ENCODE peak calls at places on chromosomes 11 and 22, in four cellular contexts. One of them, this sample, is unnamed.

GRCh38 chr22:44907765-44908737 is 101.8 kb downstream of the PHF21B start:
- DNase-seq in GM23248: no peak
- DNase-seq in GM23338: no peak
- DNase-seq in MM.1S: no peak
- DNase-seq in this sample: no peak

GRCh38 chr22:49726701-49727101 is 101.0 kb downstream of the BRD1 start:
- DNase-seq in GM23338: no peak
- DNase-seq in GM23248: no peak
- DNase-seq in MM.1S: no peak
- DNase-seq in this sample: no peak

GRCh38 chr11:114088836-114089235 is 29.3 kb downstream of the ZBTB16 start:
- DNase-seq in GM23338: no peak
- DNase-seq in MM.1S: no peak
- DNase-seq in GM23248: no peak
- DNase-seq in this sample: no peak

GRCh38 chr11:35151241-35151640 is 12.3 kb downstream of the CD44 start:
- DNase-seq in GM23338: no peak
- DNase-seq in GM23248: peak; percentile 88
- DNase-seq in MM.1S: no peak
- DNase-seq in this sample: no peak

GRCh38 chr11:65498977-65499712 is at the start of gene MALAT1:
- DNase-seq in GM23338: peak; percentile 98
- DNase-seq in MM.1S: peak; percentile 93
- DNase-seq in GM23248: peak; percentile 97
- DNase-seq in this sample: peak; percentile 96

GRCh38 chr22:19038164-19038546 is 84.1 kb downstream of the DGCR2 start:
- DNase-seq in MM.1S: no peak
- DNase-seq in GM23248: no peak
- DNase-seq in GM23338: no peak
- DNase-seq in this sample: no peak

GRCh38 chr11:120708511-120709183 is 197.1 kb downstream of the GRIK4 start:
- DNase-seq in GM23338: no peak
- DNase-seq in GM23248: no peak
- DNase-seq in MM.1S: no peak
- DNase-seq in this sample: no peak

GRCh38 chr11:46065681-46066080 is 55.6 kb downstream of the PHF21A start:
- DNase-seq in MM.1S: no peak
- DNase-seq in GM23248: no peak
- DNase-seq in GM23338: no peak
- DNase-seq in this sample: no peak

GRCh38 chr11:131297441-131297840 is 73.0 kb upstream of the NTM start:
- DNase-seq in GM23338: peak; percentile 48
- DNase-seq in MM.1S: no peak
- DNase-seq in GM23248: no peak
- DNase-seq in this sample: no peak

GRCh38 chr22:38107692-38108515 is 2.6 kb downstream of the BAIAP2L2 start:
- DNase-seq in GM23248: peak; percentile 30
- DNase-seq in MM.1S: no peak
- DNase-seq in GM23338: no peak
- DNase-seq in this sample: no peak

GRCh38 chr11:18987454-18988231 is 48.4 kb upstream of the MRGPRX1 start:
- DNase-seq in GM23248: peak; percentile 53
- DNase-seq in GM23338: no peak
- DNase-seq in MM.1S: no peak
- DNase-seq in this sample: peak; percentile 91

GRCh38 chr11:61711493-61711892 is 31.3 kb downstream of the DAGLA start:
- DNase-seq in GM23248: no peak
- DNase-seq in MM.1S: no peak
- DNase-seq in GM23338: no peak
- DNase-seq in this sample: no peak

GRCh38 chr11:61771995-61772455 is 19.6 kb downstream of the MYRF start:
- DNase-seq in MM.1S: no peak
- DNase-seq in GM23248: no peak
- DNase-seq in GM23338: peak; percentile 68
- DNase-seq in this sample: no peak

GRCh38 chr22:44828193-44828592 is 75.8 kb downstream of the ARHGAP8 start:
- DNase-seq in GM23338: peak; percentile 66
- DNase-seq in GM23248: peak; percentile 30
- DNase-seq in MM.1S: no peak
- DNase-seq in this sample: peak; percentile 8

GRCh38 chr11:12397953-12398352 is 20.6 kb downstream of the PARVA start:
- DNase-seq in GM23338: no peak
- DNase-seq in MM.1S: no peak
- DNase-seq in GM23248: peak; percentile 96
- DNase-seq in this sample: peak; percentile 28

GRCh38 chr11:73866586-73866996 is 10.1 kb downstream of the COA4 start:
- DNase-seq in MM.1S: no peak
- DNase-seq in GM23338: no peak
- DNase-seq in GM23248: peak; percentile 97
- DNase-seq in this sample: peak; percentile 76

GRCh38 chr11:118916842-118917388 is 8.8 kb downstream of the BCL9L start:
- DNase-seq in GM23248: peak; percentile 89
- DNase-seq in MM.1S: no peak
- DNase-seq in GM23338: peak; percentile 79
- DNase-seq in this sample: peak; percentile 94

GRCh38 chr11:13923716-13924650 is 38.5 kb upstream of the SPON1 start:
- DNase-seq in MM.1S: no peak
- DNase-seq in GM23248: no peak
- DNase-seq in GM23338: no peak
- DNase-seq in this sample: peak; percentile 75

GRCh38 chr11:28547395-28547794 is 439.2 kb downstream of the METTL15 start:
- DNase-seq in GM23338: no peak
- DNase-seq in MM.1S: no peak
- DNase-seq in GM23248: no peak
- DNase-seq in this sample: no peak

GRCh38 chr11:12841946-12842630 is 167.0 kb upstream of the RASSF10 start:
- DNase-seq in GM23248: peak; percentile 80
- DNase-seq in GM23338: peak; percentile 67
- DNase-seq in MM.1S: no peak
- DNase-seq in this sample: peak; percentile 42

GRCh38 chr11:100302824-100303223 is 384.3 kb upstream of the ARHGAP42 start:
- DNase-seq in GM23248: no peak
- DNase-seq in MM.1S: no peak
- DNase-seq in GM23338: no peak
- DNase-seq in this sample: no peak

GRCh38 chr11:78651923-78652602 is 77.4 kb upstream of the NARS2 start:
- DNase-seq in GM23248: no peak
- DNase-seq in GM23338: no peak
- DNase-seq in MM.1S: no peak
- DNase-seq in this sample: no peak

GRCh38 chr11:78111298-78111697 is 28.1 kb downstream of the ALG8 start:
- DNase-seq in MM.1S: no peak
- DNase-seq in GM23248: no peak
- DNase-seq in GM23338: no peak
- DNase-seq in this sample: no peak

GRCh38 chr11:57323503-57324153 is 1.1 kb downstream of the TNKS1BP1 start:
- DNase-seq in GM23248: peak; percentile 83
- DNase-seq in GM23338: no peak
- DNase-seq in MM.1S: no peak
- DNase-seq in this sample: no peak

GRCh38 chr11:2578934-2579280 is 120.9 kb downstream of the KCNQ1OT1 start:
- DNase-seq in GM23338: no peak
- DNase-seq in GM23248: no peak
- DNase-seq in MM.1S: no peak
- DNase-seq in this sample: no peak

GRCh38 chr11:113895367-113896155 is 9.0 kb upstream of the HTR3B start:
- DNase-seq in MM.1S: no peak
- DNase-seq in GM23248: no peak
- DNase-seq in GM23338: peak; percentile 58
- DNase-seq in this sample: peak; percentile 53

GRCh38 chr11:113176971-113177370 is 137.4 kb upstream of the TTC12 start:
- DNase-seq in MM.1S: no peak
- DNase-seq in GM23248: peak; percentile 52
- DNase-seq in GM23338: no peak
- DNase-seq in this sample: no peak

GRCh38 chr11:65315204-65315865 is 669 bp downstream of the CDC42EP2 start:
- DNase-seq in GM23248: peak; percentile 79
- DNase-seq in GM23338: peak; percentile 94
- DNase-seq in MM.1S: peak; percentile 73
- DNase-seq in this sample: peak; percentile 82

GRCh38 chr11:44727373-44728084 is 767 bp downstream of the TSPAN18 start:
- DNase-seq in GM23248: peak; percentile 82
- DNase-seq in GM23338: peak; percentile 89
- DNase-seq in MM.1S: peak; percentile 72
- DNase-seq in this sample: peak; percentile 52

GRCh38 chr11:72864692-72865655 is 50.8 kb downstream of the ATG16L2 start:
- DNase-seq in MM.1S: no peak
- DNase-seq in GM23248: peak; percentile 77
- DNase-seq in GM23338: no peak
- DNase-seq in this sample: peak; percentile 17

GRCh38 chr11:65559951-65560537 is 1.9 kb upstream of the LTBP3 start:
- DNase-seq in GM23248: peak; percentile 90
- DNase-seq in GM23338: no peak
- DNase-seq in MM.1S: no peak
- DNase-seq in this sample: peak; percentile 98

GRCh38 chr22:37329239-37330140 is 47.2 kb downstream of the CYTH4 start:
- DNase-seq in GM23248: peak; percentile 38
- DNase-seq in MM.1S: no peak
- DNase-seq in GM23338: no peak
- DNase-seq in this sample: peak; percentile 75

GRCh38 chr11:30788849-30789248 is 202.7 kb upstream of the MPPED2 start:
- DNase-seq in GM23338: no peak
- DNase-seq in MM.1S: no peak
- DNase-seq in GM23248: peak; percentile 10
- DNase-seq in this sample: no peak

GRCh38 chr22:35783943-35784614 is 66.4 kb downstream of the APOL5 start:
- DNase-seq in MM.1S: no peak
- DNase-seq in GM23338: no peak
- DNase-seq in GM23248: peak; percentile 86
- DNase-seq in this sample: peak; percentile 89

GRCh38 chr11:73187854-73188253 is 30.2 kb upstream of the P2RY2 start:
- DNase-seq in GM23338: peak; percentile 73
- DNase-seq in MM.1S: no peak
- DNase-seq in GM23248: no peak
- DNase-seq in this sample: no peak

DNA sequence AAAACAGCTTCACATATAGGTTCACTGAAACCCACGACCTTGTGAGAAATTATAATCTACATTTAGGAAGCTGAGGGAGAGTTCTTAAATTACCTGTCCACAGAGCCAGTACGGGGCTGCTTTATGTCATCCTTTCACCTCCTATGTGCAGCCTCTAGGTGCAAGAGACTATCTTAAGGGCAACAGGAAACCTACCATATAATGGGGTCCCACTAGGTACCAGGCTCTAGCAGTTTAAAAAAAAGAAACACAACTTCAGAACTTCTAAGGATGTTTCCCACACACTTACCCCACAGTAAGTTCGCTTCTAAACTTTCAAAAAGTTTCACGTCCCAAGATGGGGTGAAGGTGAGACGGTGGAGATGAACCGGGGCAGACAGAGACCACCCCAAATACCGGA is 573 bp downstream of the STK33 start:
- DNase-seq in GM23248: no peak
- DNase-seq in GM23338: peak; percentile 24
- DNase-seq in MM.1S: peak; percentile 33
- DNase-seq in this sample: no peak
- TF ChIP-seq EZH2phosphoT487 in GM23248: no peak
- TF ChIP-seq EZH2phosphoT487 in GM23338: no peak
- TF ChIP-seq EZH2phosphoT487 in MM.1S: no peak
- TF ChIP-seq EZH2phosphoT487 in this sample: no peak

GRCh38 chr11:27039873-27040272 is 742 bp upstream of the BBOX1 start:
- DNase-seq in GM23248: no peak
- DNase-seq in GM23338: peak; percentile 50
- DNase-seq in MM.1S: no peak
- DNase-seq in this sample: no peak

GRCh38 chr11:27040302-27041115 is at the start of gene BBOX1:
- DNase-seq in MM.1S: no peak
- DNase-seq in GM23248: no peak
- DNase-seq in GM23338: peak; percentile 11
- DNase-seq in this sample: no peak

GRCh38 chr11:27046956-27047355 is 6.3 kb downstream of the BBOX1 start:
- DNase-seq in GM23338: no peak
- DNase-seq in GM23248: no peak
- DNase-seq in MM.1S: no peak
- DNase-seq in this sample: no peak

GRCh38 chr11:27041141-27041869 is 690 bp downstream of the BBOX1 start:
- DNase-seq in GM23248: no peak
- DNase-seq in MM.1S: no peak
- DNase-seq in GM23338: no peak
- DNase-seq in this sample: no peak
- TF ChIP-seq EZH2phosphoT487 in GM23248: no peak
- TF ChIP-seq EZH2phosphoT487 in MM.1S: no peak
- TF ChIP-seq EZH2phosphoT487 in GM23338: no peak
- TF ChIP-seq EZH2phosphoT487 in this sample: no peak

DNA sequence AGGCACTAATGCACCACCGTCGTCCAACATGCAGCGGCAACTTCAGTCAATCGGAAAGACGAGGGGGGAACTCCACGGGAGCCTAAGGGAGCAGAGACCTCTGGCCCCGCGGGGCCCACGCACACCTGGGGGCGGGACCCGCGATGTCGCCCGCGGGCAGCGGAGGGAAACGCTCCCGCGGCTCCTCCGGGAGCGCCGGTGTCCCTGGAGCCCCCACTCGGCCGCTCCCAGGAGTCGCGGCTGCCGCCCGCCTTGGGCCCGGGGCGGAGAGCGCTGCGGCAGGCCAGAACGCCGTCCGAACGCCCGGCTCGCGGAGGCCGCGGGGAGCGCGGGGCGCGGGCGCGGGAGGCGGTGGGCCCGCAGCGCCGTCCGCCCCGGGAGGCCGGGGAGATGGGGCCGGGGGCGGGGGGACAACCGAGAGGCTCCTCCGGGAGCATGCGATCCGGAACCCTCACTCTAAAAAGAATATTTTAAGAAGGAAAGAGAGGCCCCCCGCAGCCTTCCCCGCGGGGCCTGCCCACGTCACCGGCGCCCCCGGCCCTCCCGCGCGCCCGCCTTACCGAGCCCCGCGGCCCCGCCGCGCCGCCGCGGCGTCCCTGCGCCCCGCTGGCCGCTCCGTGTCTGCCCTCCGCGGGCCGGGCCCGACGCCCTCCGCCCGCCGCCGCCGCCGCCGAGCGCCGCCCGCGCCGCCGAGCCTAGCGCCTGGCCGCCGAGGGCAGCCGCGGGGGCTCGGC is 86.6 kb upstream of the ARHGAP32 start:
- DNase-seq in MM.1S: peak; percentile 16
- DNase-seq in GM23248: peak; percentile 68
- DNase-seq in GM23338: peak; percentile 33
- DNase-seq in this sample: peak; percentile 43
- TF ChIP-seq EZH2phosphoT487 in MM.1S: no peak
- TF ChIP-seq EZH2phosphoT487 in GM23248: no peak
- TF ChIP-seq EZH2phosphoT487 in GM23338: no peak
- TF ChIP-seq EZH2phosphoT487 in this sample: no peak

GRCh38 chr22:22465094-22465602 is 43.4 kb downstream of the ZNF280B start:
- DNase-seq in GM23338: no peak
- DNase-seq in GM23248: no peak
- DNase-seq in MM.1S: no peak
- DNase-seq in this sample: no peak

GRCh38 chr22:22463855-22464540 is 44.5 kb downstream of the ZNF280B start:
- DNase-seq in GM23338: peak; percentile 90
- DNase-seq in MM.1S: peak; percentile 67
- DNase-seq in GM23248: peak; percentile 63
- DNase-seq in this sample: peak; percentile 79

GRCh38 chr22:22467112-22467511 is 41.4 kb downstream of the ZNF280B start:
- DNase-seq in GM23338: no peak
- DNase-seq in MM.1S: no peak
- DNase-seq in GM23248: no peak
- DNase-seq in this sample: no peak

GRCh38 chr22:22464541-22465054 is 43.9 kb downstream of the ZNF280B start:
- DNase-seq in GM23248: no peak
- DNase-seq in MM.1S: no peak
- DNase-seq in GM23338: no peak
- DNase-seq in this sample: no peak

GRCh38 chr22:22465782-22466181 is 42.8 kb downstream of the ZNF280B start:
- DNase-seq in GM23338: no peak
- DNase-seq in MM.1S: no peak
- DNase-seq in GM23248: peak; percentile 22
- DNase-seq in this sample: no peak
- TF ChIP-seq EZH2phosphoT487 in GM23338: no peak
- TF ChIP-seq EZH2phosphoT487 in MM.1S: no peak
- TF ChIP-seq EZH2phosphoT487 in GM23248: no peak
- TF ChIP-seq EZH2phosphoT487 in this sample: no peak